ENCODE peak calls at places on chromosomes 6 and 20, in seven cellular contexts. B is left ventricle myocardium inferior; Q is CD4-positive, alpha-beta memory T cell; O is mammary epithelial cell; P is colonic mucosa; J is psoas muscle; V is WERI-Rb-1. L is an unnamed sample. For H3K36me3, the result is how much of the 10 kb centered on the place peaks cover.

GRCh38 chr20:36606171-36607116 is 865 bp downstream of the RAB5IF start:
- DNase-seq in B (no peak), Q (no peak), O (no peak), P (peak), J (peak), V (no peak), L (peak)

GRCh38 chr6:97427648-97428047 is 144.6 kb upstream of the MMS22L start:
- DNase-seq in B (no peak), Q (no peak), O (no peak), P (no peak), J (no peak), V (no peak), L (no peak)

GRCh38 chr6:28720357-28721231 is 194.9 kb downstream of the GPX5 start:
- DNase-seq in B (no peak), Q (no peak), O (no peak), P (no peak), J (no peak), V (no peak), L (no peak)

GRCh38 chr6:110590821-110591351 is 114.5 kb upstream of the SLC22A16 start:
- DNase-seq in B (no peak), Q (no peak), O (peak), P (no peak), J (no peak), V (no peak), L (no peak)

GRCh38 chr6:155200012-155200411 is 63.8 kb upstream of the CLDN20 start:
- DNase-seq in B (no peak), Q (no peak), O (no peak), P (no peak), J (no peak), V (no peak), L (no peak)

GRCh38 chr6:122789078-122789861 is at the start of gene SMPDL3A:
- DNase-seq in B (peak), Q (no peak), O (peak), P (peak), J (peak), V (peak), L (peak)

GRCh38 chr20:34713194-34713943 is 9.2 kb downstream of the TP53INP2 start:
- DNase-seq in B (no peak), Q (peak), O (peak), P (no peak), J (no peak), V (no peak), L (no peak)

GRCh38 chr6:29516108-29516507 is 28.4 kb upstream of the MAS1L start:
- DNase-seq in B (no peak), Q (peak), O (peak), P (no peak), J (no peak), V (no peak), L (no peak)

GRCh38 chr6:106746660-106747059 is 117.3 kb downstream of the QRSL1 start:
- DNase-seq in B (no peak), Q (no peak), O (peak), P (no peak), J (no peak), V (no peak), L (no peak)

GRCh38 chr6:44304282-44305199 is 8.6 kb downstream of the AARS2 start:
- DNase-seq in B (peak), Q (no peak), O (peak), P (no peak), J (peak), V (peak), L (no peak)

GRCh38 chr20:15487030-15487429 is 1086.2 kb downstream of the KIF16B start:
- DNase-seq in B (no peak), Q (no peak), O (no peak), P (no peak), J (no peak), V (no peak), L (no peak)

GRCh38 chr6:75694406-75694805 is 54.6 kb upstream of the MYO6 start:
- DNase-seq in B (no peak), Q (no peak), O (no peak), P (no peak), J (no peak), V (no peak), L (no peak)

GRCh38 chr20:50931048-50931305 is 260 bp downstream of the ADNP start:
- DNase-seq in B (no peak), Q (peak), O (no peak), P (no peak), J (no peak), V (no peak), L (no peak)

GRCh38 chr6:16150098-16150497 is 21.2 kb downstream of the MYLIP start:
- DNase-seq in B (no peak), Q (no peak), O (no peak), P (no peak), J (no peak), V (no peak), L (no peak)

GRCh38 chr20:42204261-42204660 is 586.1 kb upstream of the CHD6 start:
- DNase-seq in B (no peak), Q (no peak), O (no peak), P (no peak), J (no peak), V (peak), L (no peak)

GRCh38 chr20:58454460-58454859 is 60.7 kb downstream of the APCDD1L start:
- DNase-seq in B (no peak), Q (no peak), O (no peak), P (no peak), J (no peak), V (no peak), L (no peak)

GRCh38 chr6:160022101-160022500 is 53.2 kb downstream of the IGF2R start:
- DNase-seq in B (no peak), Q (no peak), O (no peak), P (no peak), J (no peak), V (no peak), L (no peak)

GRCh38 chr20:48128436-48128835 is 343.2 kb upstream of the SULF2 start:
- DNase-seq in B (no peak), Q (no peak), O (peak), P (no peak), J (no peak), V (no peak), L (no peak)

GRCh38 chr6:23454090-23454998 is 671.7 kb upstream of the NRSN1 start:
- DNase-seq in B (no peak), Q (no peak), O (peak), P (no peak), J (no peak), V (peak), L (no peak)

GRCh38 chr6:149459761-149460160 is 25.1 kb downstream of the ZC3H12D start:
- DNase-seq in B (no peak), Q (peak), O (no peak), P (no peak), J (no peak), V (no peak), L (no peak)

GRCh38 chr6:157610451-157610999 is 212.5 kb upstream of the SNX9 start:
- DNase-seq in B (no peak), Q (no peak), O (no peak), P (no peak), J (no peak), V (no peak), L (no peak)

GRCh38 chr6:139027620-139028182 is 844 bp upstream of the ABRACL start:
- DNase-seq in B (no peak), Q (peak), O (peak), P (peak), J (no peak), V (no peak), L (no peak)

GRCh38 chr20:4256886-4257285 is 241.5 kb upstream of the RNF24 start:
- DNase-seq in B (no peak), Q (no peak), O (no peak), P (no peak), J (no peak), V (no peak), L (no peak)

GRCh38 chr20:36932476-36933426 is 18.8 kb downstream of the SAMHD1 start:
- DNase-seq in B (no peak), Q (no peak), O (no peak), P (no peak), J (no peak), V (no peak), L (no peak)

GRCh38 chr20:3777726-3778629 is 3.3 kb downstream of the SPEF1 start:
- DNase-seq in B (peak), Q (peak), O (peak), P (peak), J (peak), V (peak), L (no peak)

GRCh38 chr20:23419995-23420901 is 1.0 kb downstream of the NAPB start:
- DNase-seq in B (peak), Q (peak), O (peak), P (peak), J (peak), V (no peak), L (no peak)

GRCh38 chr6:114344216-114344970 is 1.6 kb upstream of the HS3ST5 start:
- DNase-seq in B (no peak), Q (no peak), O (no peak), P (no peak), J (no peak), V (no peak), L (no peak)

GRCh38 chr6:39812853-39813533 is 20.8 kb downstream of the DAAM2 start:
- DNase-seq in B (no peak), Q (no peak), O (no peak), P (no peak), J (peak), V (peak), L (peak)

GRCh38 chr6:2944405-2945068 is 26.8 kb downstream of the SERPINB6 start:
- DNase-seq in B (no peak), Q (no peak), O (no peak), P (no peak), J (no peak), V (no peak), L (no peak)

GRCh38 chr6:156686940-156687874 is 90.0 kb upstream of the ARID1B start:
- DNase-seq in B (peak), Q (peak), O (peak), P (peak), J (peak), V (peak), L (peak)

GRCh38 chr6:17863971-17864754 is 123.3 kb downstream of the KIF13A start:
- DNase-seq in B (peak), Q (no peak), O (peak), P (peak), J (peak), V (no peak), L (no peak)

GRCh38 chr6:63706630-63707029 is 71.0 kb downstream of the PHF3 start:
- DNase-seq in B (no peak), Q (no peak), O (no peak), P (no peak), J (no peak), V (no peak), L (no peak)

GRCh38 chr6:63708631-63709030 is 73.0 kb downstream of the PHF3 start:
- DNase-seq in B (no peak), Q (no peak), O (no peak), P (no peak), J (no peak), V (no peak), L (no peak)

GRCh38 chr6:63709148-63709547 is 73.5 kb downstream of the PHF3 start:
- DNase-seq in B (no peak), Q (no peak), O (no peak), P (no peak), J (no peak), V (no peak), L (no peak)

GRCh38 chr6:63705707-63706106 is 70.1 kb downstream of the PHF3 start:
- DNase-seq in B (no peak), Q (no peak), O (no peak), P (no peak), J (no peak), V (no peak), L (no peak)
- H3K36me3 ChIP-seq in B (half or more), Q (under half), O (under half), P (under half), J (under half), V (half or more), L (half or more)

DNA sequence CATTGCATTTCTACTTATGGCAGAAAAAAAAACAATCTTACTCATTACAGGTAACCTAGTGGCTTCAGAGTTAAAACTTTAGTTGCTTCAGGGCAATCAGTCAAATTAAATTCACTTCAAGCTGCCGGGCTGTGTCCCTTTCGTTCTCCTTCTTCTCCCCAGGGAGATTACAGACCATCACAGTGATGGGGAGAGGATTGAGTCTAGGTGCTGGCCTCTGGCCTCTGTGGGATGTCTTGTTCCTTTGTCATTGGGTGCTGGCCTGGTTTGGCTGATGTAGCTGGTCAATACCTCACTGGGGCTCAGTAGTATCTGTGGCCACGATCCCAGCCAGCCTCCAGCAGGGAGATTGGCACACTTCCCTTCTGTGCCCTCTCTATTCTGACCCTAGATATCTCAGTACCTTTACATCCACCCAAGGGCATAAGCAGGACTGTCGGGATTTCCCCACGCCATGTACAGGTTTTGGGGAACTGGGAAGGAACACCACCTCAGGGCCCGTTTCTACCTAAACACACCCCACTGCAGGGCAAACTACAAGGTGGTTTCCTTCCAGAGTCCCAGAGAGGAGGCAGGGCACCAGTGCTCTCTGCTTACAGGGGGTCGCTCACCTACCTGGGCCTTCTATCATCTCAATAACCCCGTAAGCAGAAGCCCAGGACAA is 15.4 kb downstream of the FYN start:
- DNase-seq in B (no peak), Q (no peak), O (no peak), P (no peak), J (no peak), V (no peak), L (no peak)
- H3K4me3 ChIP-seq in B (no peak), Q (no peak), O (no peak), P (no peak), J (no peak), V (no peak), L (no peak)

GRCh38 chr6:134312038-134312660 is 5.8 kb downstream of the SGK1 start:
- DNase-seq in B (no peak), Q (no peak), O (no peak), P (no peak), J (no peak), V (no peak), L (no peak)
- H3K27ac ChIP-seq in B (no peak), Q (no peak), O (no peak), P (no peak), J (no peak), V (no peak), L (no peak)

GRCh38 chr20:13771853-13772453 is 12.8 kb downstream of the ESF1 start:
- DNase-seq in B (no peak), Q (no peak), O (no peak), P (no peak), J (no peak), V (no peak), L (no peak)
- H3K36me3 ChIP-seq in B (half or more), Q (under half), O (half or more), P (under half), J (under half), V (half or more), L (under half)